ENCODE peak calls at places on chromosomes 6 and 20, in nine cellular contexts. One of them, this sample, is unnamed. For H3K4me1 and H3K27me3, the result is how much of the 10 kb centered on the place peaks cover.

GRCh38 chr6:76779068-76779467 is 684.2 kb downstream of the HTR1B start:
- DNase-seq in PC-3: no peak
- DNase-seq in fibroblast of lung: no peak
- DNase-seq in tibial nerve: no peak
- DNase-seq in suprapubic skin: no peak
- DNase-seq in left lung: no peak
- DNase-seq in hepatocyte: no peak
- DNase-seq in IMR-90: no peak
- DNase-seq in GM23248: no peak
- DNase-seq in this sample: no peak

GRCh38 chr6:142938510-142938909 is 6.5 kb downstream of the HIVEP2 start:
- DNase-seq in PC-3: no peak
- DNase-seq in fibroblast of lung: no peak
- DNase-seq in tibial nerve: no peak
- DNase-seq in suprapubic skin: no peak
- DNase-seq in left lung: no peak
- DNase-seq in hepatocyte: peak
- DNase-seq in IMR-90: no peak
- DNase-seq in GM23248: no peak
- DNase-seq in this sample: no peak

GRCh38 chr6:1630771-1631217 is 21.1 kb downstream of the FOXC1 start:
- DNase-seq in PC-3: no peak
- DNase-seq in fibroblast of lung: peak
- DNase-seq in tibial nerve: no peak
- DNase-seq in suprapubic skin: no peak
- DNase-seq in left lung: no peak
- DNase-seq in hepatocyte: no peak
- DNase-seq in IMR-90: peak
- DNase-seq in GM23248: no peak
- DNase-seq in this sample: no peak

GRCh38 chr20:36644032-36644712 is 1.8 kb downstream of the SLA2 start:
- DNase-seq in PC-3: no peak
- DNase-seq in fibroblast of lung: no peak
- DNase-seq in tibial nerve: no peak
- DNase-seq in suprapubic skin: no peak
- DNase-seq in left lung: no peak
- DNase-seq in hepatocyte: no peak
- DNase-seq in IMR-90: no peak
- DNase-seq in GM23248: no peak
- DNase-seq in this sample: no peak

GRCh38 chr6:33806795-33807194 is 3.0 kb upstream of the MLN start:
- DNase-seq in PC-3: no peak
- DNase-seq in fibroblast of lung: no peak
- DNase-seq in tibial nerve: no peak
- DNase-seq in suprapubic skin: no peak
- DNase-seq in left lung: no peak
- DNase-seq in hepatocyte: no peak
- DNase-seq in IMR-90: no peak
- DNase-seq in GM23248: no peak
- DNase-seq in this sample: no peak

GRCh38 chr6:69643688-69644087 is 153.1 kb downstream of the LMBRD1 start:
- DNase-seq in PC-3: no peak
- DNase-seq in fibroblast of lung: no peak
- DNase-seq in tibial nerve: no peak
- DNase-seq in suprapubic skin: no peak
- DNase-seq in left lung: no peak
- DNase-seq in hepatocyte: no peak
- DNase-seq in IMR-90: no peak
- DNase-seq in GM23248: no peak
- DNase-seq in this sample: no peak

GRCh38 chr6:129890701-129891100 is 29.6 kb upstream of the TMEM244 start:
- DNase-seq in PC-3: peak
- DNase-seq in fibroblast of lung: peak
- DNase-seq in tibial nerve: no peak
- DNase-seq in suprapubic skin: no peak
- DNase-seq in left lung: no peak
- DNase-seq in hepatocyte: peak
- DNase-seq in IMR-90: peak
- DNase-seq in GM23248: peak
- DNase-seq in this sample: no peak

GRCh38 chr6:136113736-136114173 is 136.4 kb downstream of the MTFR2 start:
- DNase-seq in PC-3: peak
- DNase-seq in fibroblast of lung: peak
- DNase-seq in tibial nerve: peak
- DNase-seq in suprapubic skin: no peak
- DNase-seq in left lung: peak
- DNase-seq in hepatocyte: peak
- DNase-seq in IMR-90: peak
- DNase-seq in GM23248: peak
- DNase-seq in this sample: no peak

DNA sequence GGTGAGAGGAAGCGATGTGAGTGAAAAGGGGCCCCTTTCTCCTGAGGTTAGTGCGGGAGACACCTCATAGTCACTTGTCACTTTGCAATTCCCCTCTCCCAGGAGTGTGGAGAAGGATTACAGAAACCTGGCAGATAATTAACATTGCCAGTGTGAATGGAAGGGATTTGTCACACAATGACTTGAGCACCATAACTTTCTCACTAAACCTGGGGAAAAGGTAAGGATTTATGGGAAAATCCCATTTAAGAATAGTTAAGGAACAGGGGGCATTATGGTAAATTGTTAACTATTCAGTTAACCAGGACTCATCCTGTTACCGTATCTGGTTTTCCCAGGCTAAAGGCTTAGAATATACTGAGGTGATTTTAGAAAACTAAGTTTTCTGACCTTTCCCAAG is 219.5 kb upstream of the JAG1 start:
- DNase-seq in PC-3: no peak
- DNase-seq in fibroblast of lung: no peak
- DNase-seq in tibial nerve: no peak
- DNase-seq in suprapubic skin: no peak
- DNase-seq in left lung: no peak
- DNase-seq in hepatocyte: no peak
- DNase-seq in IMR-90: no peak
- DNase-seq in GM23248: no peak
- DNase-seq in this sample: no peak
- H3K4me3 ChIP-seq in PC-3: no peak
- H3K4me3 ChIP-seq in fibroblast of lung: no peak
- H3K4me3 ChIP-seq in tibial nerve: no peak
- H3K4me3 ChIP-seq in suprapubic skin: no peak
- H3K4me3 ChIP-seq in left lung: no peak
- H3K4me3 ChIP-seq in hepatocyte: no peak
- H3K4me3 ChIP-seq in IMR-90: no peak
- H3K4me3 ChIP-seq in GM23248: no peak
- H3K4me3 ChIP-seq in this sample: no peak

GRCh38 chr6:74946961-74947360 is 258.9 kb downstream of the COL12A1 start:
- DNase-seq in PC-3: peak
- DNase-seq in fibroblast of lung: peak
- DNase-seq in tibial nerve: no peak
- DNase-seq in suprapubic skin: no peak
- DNase-seq in left lung: no peak
- DNase-seq in hepatocyte: no peak
- DNase-seq in IMR-90: peak
- DNase-seq in GM23248: peak
- DNase-seq in this sample: no peak
- H3K4me1 ChIP-seq in PC-3: under half
- H3K4me1 ChIP-seq in fibroblast of lung: under half
- H3K4me1 ChIP-seq in tibial nerve: under half
- H3K4me1 ChIP-seq in suprapubic skin: under half
- H3K4me1 ChIP-seq in left lung: under half
- H3K4me1 ChIP-seq in hepatocyte: under half
- H3K4me1 ChIP-seq in IMR-90: under half
- H3K4me1 ChIP-seq in GM23248: under half
- H3K4me1 ChIP-seq in this sample: under half

GRCh38 chr20:31915491-31916280 is 36.2 kb downstream of the PDRG1 start:
- DNase-seq in PC-3: no peak
- DNase-seq in fibroblast of lung: no peak
- DNase-seq in tibial nerve: no peak
- DNase-seq in suprapubic skin: peak
- DNase-seq in left lung: no peak
- DNase-seq in hepatocyte: no peak
- DNase-seq in IMR-90: no peak
- DNase-seq in GM23248: no peak
- DNase-seq in this sample: no peak
- H3K27me3 ChIP-seq in PC-3: under half
- H3K27me3 ChIP-seq in fibroblast of lung: under half
- H3K27me3 ChIP-seq in tibial nerve: under half
- H3K27me3 ChIP-seq in suprapubic skin: under half
- H3K27me3 ChIP-seq in left lung: under half
- H3K27me3 ChIP-seq in hepatocyte: under half
- H3K27me3 ChIP-seq in IMR-90: half or more
- H3K27me3 ChIP-seq in GM23248: under half
- H3K27me3 ChIP-seq in this sample: under half

GRCh38 chr20:3981132-3981452 is 34.3 kb downstream of the RNF24 start:
- DNase-seq in PC-3: no peak
- DNase-seq in fibroblast of lung: no peak
- DNase-seq in tibial nerve: no peak
- DNase-seq in suprapubic skin: no peak
- DNase-seq in left lung: no peak
- DNase-seq in hepatocyte: no peak
- DNase-seq in IMR-90: no peak
- DNase-seq in GM23248: no peak
- DNase-seq in this sample: no peak
- H3K4me3 ChIP-seq in PC-3: no peak
- H3K4me3 ChIP-seq in fibroblast of lung: peak
- H3K4me3 ChIP-seq in tibial nerve: no peak
- H3K4me3 ChIP-seq in suprapubic skin: peak
- H3K4me3 ChIP-seq in left lung: peak
- H3K4me3 ChIP-seq in hepatocyte: no peak
- H3K4me3 ChIP-seq in IMR-90: peak
- H3K4me3 ChIP-seq in GM23248: peak
- H3K4me3 ChIP-seq in this sample: no peak

DNA sequence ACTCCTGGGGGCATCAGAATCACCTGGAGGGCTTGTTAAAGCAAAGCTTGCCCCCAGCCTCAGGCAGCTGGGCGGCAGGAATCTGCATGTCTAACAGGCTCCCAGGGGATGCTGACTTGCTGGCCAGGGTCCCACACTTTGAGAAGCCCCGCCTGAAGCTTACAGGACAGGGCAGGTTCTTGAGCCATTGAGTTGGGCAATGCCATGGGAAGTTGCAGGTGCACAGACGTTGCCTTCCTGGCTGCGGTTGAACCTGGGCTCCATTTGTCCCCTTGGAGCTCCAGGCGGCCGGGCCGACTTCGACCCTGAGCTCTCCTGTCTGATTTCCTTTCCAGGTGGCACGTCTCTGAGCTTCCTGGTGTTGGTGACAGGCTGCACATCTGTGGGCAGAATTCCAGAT is 46.8 kb downstream of the SYNJ2 start:
- DNase-seq in PC-3: no peak
- DNase-seq in fibroblast of lung: no peak
- DNase-seq in tibial nerve: no peak
- DNase-seq in suprapubic skin: no peak
- DNase-seq in left lung: no peak
- DNase-seq in hepatocyte: peak
- DNase-seq in IMR-90: no peak
- DNase-seq in GM23248: no peak
- DNase-seq in this sample: no peak
- H3K4me1 ChIP-seq in PC-3: under half
- H3K4me1 ChIP-seq in fibroblast of lung: under half
- H3K4me1 ChIP-seq in tibial nerve: under half
- H3K4me1 ChIP-seq in suprapubic skin: under half
- H3K4me1 ChIP-seq in left lung: under half
- H3K4me1 ChIP-seq in hepatocyte: under half
- H3K4me1 ChIP-seq in IMR-90: half or more
- H3K4me1 ChIP-seq in GM23248: under half
- H3K4me1 ChIP-seq in this sample: half or more

DNA sequence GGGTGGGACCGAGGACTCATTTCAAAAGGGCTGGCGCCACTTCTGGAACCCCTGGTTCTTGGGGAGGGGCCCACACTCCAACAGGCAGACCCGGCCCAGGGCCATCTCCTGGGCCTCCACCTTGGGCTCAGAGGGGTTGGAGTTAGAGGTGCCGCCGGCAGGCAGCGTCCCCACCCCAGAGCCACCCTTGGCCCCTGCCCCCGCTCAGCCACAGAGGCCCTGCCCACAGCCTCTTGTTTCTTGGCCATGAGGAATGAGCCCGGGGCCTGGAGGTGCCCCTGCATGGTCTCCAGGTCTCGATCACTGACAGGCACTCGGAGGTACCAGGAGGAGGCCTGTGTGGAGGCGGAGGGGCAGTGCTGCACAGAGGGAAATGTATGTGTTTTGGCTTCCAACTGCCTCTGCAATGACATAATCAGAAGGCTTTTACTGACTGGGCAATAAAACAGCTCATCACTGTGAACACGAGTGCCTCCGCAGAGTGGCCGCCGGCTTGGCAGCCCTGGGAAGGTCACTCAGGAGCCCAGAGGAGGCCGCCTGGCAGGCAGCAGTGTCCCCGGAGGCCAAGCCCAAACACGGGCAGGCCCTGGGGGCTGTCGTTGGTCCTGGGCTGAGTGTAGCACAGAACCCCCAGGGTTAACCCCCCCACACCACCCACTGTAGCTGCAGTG is 61.1 kb upstream of the GATA5 start:
- DNase-seq in PC-3: no peak
- DNase-seq in fibroblast of lung: peak
- DNase-seq in tibial nerve: no peak
- DNase-seq in suprapubic skin: no peak
- DNase-seq in left lung: no peak
- DNase-seq in hepatocyte: peak
- DNase-seq in IMR-90: peak
- DNase-seq in GM23248: peak
- DNase-seq in this sample: no peak
- H3K27me3 ChIP-seq in PC-3: under half
- H3K27me3 ChIP-seq in fibroblast of lung: under half
- H3K27me3 ChIP-seq in tibial nerve: half or more
- H3K27me3 ChIP-seq in suprapubic skin: half or more
- H3K27me3 ChIP-seq in left lung: half or more
- H3K27me3 ChIP-seq in hepatocyte: under half
- H3K27me3 ChIP-seq in IMR-90: half or more
- H3K27me3 ChIP-seq in GM23248: under half
- H3K27me3 ChIP-seq in this sample: half or more